ENCODE peak calls at places on chromosome 9, in seven cellular contexts. A is AG09309, Y is fibroblast of mammary gland, S is tibial artery, F is fibroblast of pulmonary artery, I is HFF-Myc, E is body of pancreas. X is an unnamed sample.

GRCh38 chr9:121682201-121682600 is 30.8 kb downstream of the DAB2IP start:
- DNase-seq in A (no peak), Y (no peak), S (no peak), F (no peak), I (no peak), E (no peak), X (no peak)

GRCh38 chr9:71210326-71210725 is 88.9 kb upstream of the TRPM3 start:
- DNase-seq in A (no peak), Y (no peak), S (no peak), F (no peak), I (no peak), E (no peak), X (no peak)

GRCh38 chr9:92325269-92325990 is at the start of the genes CENPP and NOL8:
- DNase-seq in A (peak), Y (peak), S (peak), F (peak), I (peak), E (peak), X (peak)

GRCh38 chr9:25003686-25004085 is 458.0 kb upstream of the IZUMO3 start:
- DNase-seq in A (no peak), Y (no peak), S (no peak), F (no peak), I (no peak), E (no peak), X (no peak)

GRCh38 chr9:35826071-35826701 is 2.3 kb downstream of the FAM221B start:
- DNase-seq in A (peak), Y (peak), S (no peak), F (peak), I (no peak), E (peak), X (no peak)

GRCh38 chr9:2559212-2560152 is 62.1 kb upstream of the VLDLR start:
- DNase-seq in A (peak), Y (peak), S (peak), F (peak), I (peak), E (peak), X (peak)

GRCh38 chr9:76394896-76395244 is 644 bp upstream of the RFK start:
- DNase-seq in A (no peak), Y (peak), S (peak), F (no peak), I (no peak), E (peak), X (no peak)

GRCh38 chr9:112322701-112323377 is 10.6 kb downstream of the PTBP3 start:
- DNase-seq in A (no peak), Y (no peak), S (no peak), F (no peak), I (no peak), E (no peak), X (no peak)

GRCh38 chr9:8437878-8438277 is 638.3 kb upstream of the DMAC1 start:
- DNase-seq in A (no peak), Y (peak), S (no peak), F (no peak), I (no peak), E (no peak), X (no peak)

GRCh38 chr9:130933114-130934046 is 5.7 kb downstream of the FIBCD1 start:
- DNase-seq in A (peak), Y (peak), S (no peak), F (peak), I (no peak), E (no peak), X (peak)

GRCh38 chr9:20640331-20641187 is 18.3 kb upstream of the MLLT3 start:
- DNase-seq in A (no peak), Y (peak), S (no peak), F (peak), I (no peak), E (peak), X (no peak)

GRCh38 chr9:85740821-85741111 is 988 bp downstream of the AGTPBP1 start:
- DNase-seq in A (no peak), Y (peak), S (no peak), F (peak), I (no peak), E (no peak), X (no peak)

GRCh38 chr9:128026255-128027165 is 40.6 kb downstream of the NAIF1 start:
- DNase-seq in A (no peak), Y (no peak), S (no peak), F (peak), I (no peak), E (no peak), X (no peak)

GRCh38 chr9:129523953-129524847 is 96.7 kb downstream of the C9orf50 start:
- DNase-seq in A (no peak), Y (no peak), S (no peak), F (no peak), I (no peak), E (no peak), X (no peak)

GRCh38 chr9:120841930-120842684 is 615 bp downstream of the PSMD5 start:
- DNase-seq in A (no peak), Y (peak), S (no peak), F (no peak), I (no peak), E (no peak), X (no peak)

GRCh38 chr9:112532427-112532826 is 45.8 kb downstream of the KIAA1958 start:
- DNase-seq in A (peak), Y (peak), S (peak), F (peak), I (no peak), E (peak), X (no peak)

GRCh38 chr9:34197756-34198711 is 19.2 kb downstream of the UBAP1 start:
- DNase-seq in A (no peak), Y (no peak), S (no peak), F (no peak), I (no peak), E (peak), X (no peak)

GRCh38 chr9:21873540-21874221 is 71.2 kb downstream of the MTAP start:
- DNase-seq in A (no peak), Y (peak), S (no peak), F (peak), I (no peak), E (no peak), X (no peak)

GRCh38 chr9:14395300-14396082 is 81.5 kb upstream of the NFIB start:
- DNase-seq in A (no peak), Y (no peak), S (no peak), F (no peak), I (no peak), E (no peak), X (no peak)

GRCh38 chr9:111728617-111729366 is 65.9 kb downstream of the SHOC1 start:
- DNase-seq in A (peak), Y (peak), S (no peak), F (peak), I (peak), E (no peak), X (peak)

GRCh38 chr9:125785187-125785840 is 38.1 kb downstream of the PBX3 start:
- DNase-seq in A (no peak), Y (peak), S (no peak), F (peak), I (no peak), E (no peak), X (no peak)

GRCh38 chr9:37104183-37104889 is 16.0 kb upstream of the ZCCHC7 start:
- DNase-seq in A (peak), Y (peak), S (no peak), F (peak), I (peak), E (no peak), X (peak)

DNA sequence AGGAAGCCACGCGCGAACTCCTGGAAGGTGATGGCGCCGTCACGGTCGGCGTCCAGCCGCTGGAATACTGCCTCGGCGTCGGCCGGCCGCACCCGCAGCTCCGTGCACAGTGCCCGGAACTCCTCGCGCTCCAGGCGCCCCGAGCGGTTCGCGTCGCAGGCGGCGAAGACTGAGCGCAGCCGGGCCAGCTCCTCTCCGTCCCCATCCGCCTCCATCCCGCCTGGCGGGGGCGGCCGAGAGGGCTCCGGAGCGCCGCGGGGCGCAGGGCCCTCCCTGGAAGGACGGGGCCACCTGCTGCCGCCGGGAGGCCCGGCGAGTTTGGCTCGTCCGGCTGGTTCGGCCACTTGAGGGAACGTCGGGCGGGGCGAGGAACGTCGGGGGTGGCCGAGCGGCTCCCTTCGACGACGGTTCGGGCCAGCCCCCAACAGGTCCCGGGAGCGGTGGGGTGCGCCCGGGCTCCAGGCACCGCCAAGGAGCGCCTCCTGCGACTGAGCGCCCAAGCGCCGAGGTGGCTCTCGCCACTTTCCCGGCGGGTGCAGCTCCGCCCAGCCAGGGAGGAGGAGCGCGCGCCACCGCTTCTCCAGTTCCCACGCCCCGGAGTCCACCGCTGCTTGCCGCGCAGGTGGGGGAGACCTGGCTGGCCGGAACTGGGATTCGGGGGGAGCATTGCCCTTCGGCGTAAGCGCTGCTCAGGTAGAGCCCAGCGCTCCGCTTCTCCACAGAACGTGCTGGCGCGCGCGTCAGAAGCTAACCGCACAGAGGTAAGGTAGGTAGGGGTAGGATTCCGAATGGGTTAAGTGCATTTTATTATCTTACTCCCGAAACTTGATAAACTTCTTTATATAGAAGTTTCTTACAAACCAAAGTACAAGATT is at the start of gene RASEF:
- DNase-seq in A (no peak), Y (no peak), S (no peak), F (no peak), I (no peak), E (peak), X (no peak)
- H3K4me3 ChIP-seq in A (peak), Y (no peak), S (peak), F (no peak), I (peak), E (peak), X (peak)

GRCh38 chr9:16873131-16873787 is 2.8 kb upstream of the BNC2 start:
- DNase-seq in A (no peak), Y (peak), S (no peak), F (peak), I (no peak), E (no peak), X (no peak)
- H3K4me3 ChIP-seq in A (no peak), Y (no peak), S (no peak), F (no peak), I (no peak), E (no peak), X (no peak)

GRCh38 chr9:80125731-80126264 is 554.0 kb downstream of the TLE4 start:
- DNase-seq in A (no peak), Y (peak), S (no peak), F (no peak), I (no peak), E (no peak), X (no peak)

GRCh38 chr9:80131627-80132026 is 559.9 kb downstream of the TLE4 start:
- DNase-seq in A (no peak), Y (no peak), S (no peak), F (no peak), I (no peak), E (no peak), X (no peak)

GRCh38 chr9:80127920-80128319 is 556.2 kb downstream of the TLE4 start:
- DNase-seq in A (no peak), Y (no peak), S (no peak), F (no peak), I (no peak), E (no peak), X (no peak)
- H3K4me3 ChIP-seq in A (no peak), Y (no peak), S (no peak), F (no peak), I (no peak), E (no peak), X (no peak)

GRCh38 chr9:28166179-28166578 is 592.9 kb upstream of the C9orf72 start:
- DNase-seq in A (no peak), Y (no peak), S (no peak), F (no peak), I (no peak), E (no peak), X (no peak)
- H3K4me3 ChIP-seq in A (no peak), Y (no peak), S (no peak), F (no peak), I (no peak), E (no peak), X (no peak)

GRCh38 chr9:96020822-96021615 is 145.5 kb downstream of the ERCC6L2 start:
- DNase-seq in A (no peak), Y (no peak), S (no peak), F (peak), I (no peak), E (no peak), X (no peak)
- H3K4me3 ChIP-seq in A (peak), Y (peak), S (peak), F (peak), I (peak), E (peak), X (peak)

DNA sequence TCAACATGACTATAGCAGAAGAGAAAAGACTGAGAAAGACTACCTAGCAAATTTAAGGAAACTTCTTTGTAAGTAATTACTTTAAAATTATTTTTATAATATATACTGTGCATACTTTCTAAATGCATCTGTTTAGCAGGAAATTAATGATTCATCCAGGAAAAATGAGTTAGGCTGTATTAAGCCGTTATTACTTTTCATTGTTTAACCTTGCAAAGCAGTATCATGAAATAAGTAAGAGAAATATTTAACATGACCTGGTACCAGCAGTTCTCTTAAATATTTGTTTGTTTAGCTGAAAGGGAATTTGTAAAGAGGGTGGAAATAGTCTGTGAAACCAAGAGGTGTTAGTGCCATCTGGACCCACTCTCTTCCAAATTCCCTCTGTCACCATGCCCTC is 175.0 kb downstream of the GNAQ start:
- DNase-seq in A (no peak), Y (no peak), S (no peak), F (no peak), I (no peak), E (no peak), X (no peak)
- H3K4me3 ChIP-seq in A (no peak), Y (no peak), S (no peak), F (no peak), I (no peak), E (no peak), X (no peak)

GRCh38 chr9:136696502-136696901 is 9.2 kb upstream of the AGPAT2 start:
- DNase-seq in A (no peak), Y (no peak), S (no peak), F (no peak), I (no peak), E (peak), X (no peak)
- H3K4me3 ChIP-seq in A (no peak), Y (no peak), S (no peak), F (no peak), I (no peak), E (no peak), X (no peak)

GRCh38 chr9:115379719-115380118 is 261.8 kb upstream of the TNC start:
- DNase-seq in A (no peak), Y (no peak), S (no peak), F (no peak), I (no peak), E (no peak), X (no peak)
- H3K4me3 ChIP-seq in A (no peak), Y (no peak), S (no peak), F (no peak), I (no peak), E (no peak), X (no peak)

GRCh38 chr9:134553061-134553891 is 88.3 kb upstream of the COL5A1 start:
- DNase-seq in A (no peak), Y (no peak), S (no peak), F (no peak), I (no peak), E (no peak), X (no peak)
- H3K4me3 ChIP-seq in A (no peak), Y (no peak), S (no peak), F (no peak), I (no peak), E (no peak), X (no peak)

GRCh38 chr9:114771901-114772300 is 33.9 kb downstream of the TNFSF15 start:
- DNase-seq in A (no peak), Y (peak), S (no peak), F (no peak), I (no peak), E (no peak), X (no peak)
- H3K4me3 ChIP-seq in A (no peak), Y (no peak), S (no peak), F (no peak), I (no peak), E (no peak), X (no peak)

X was measured in BJ.